ENCODE peak calls at places on chromosomes 1 and 21, in four cellular contexts. One of them, this sample, is unnamed.

GRCh38 chr1:204091787-204092312 is 18.9 kb downstream of the SOX13 start:
- DNase-seq in IMR-90: no peak
- DNase-seq in HL-60: no peak
- DNase-seq in left ventricle myocardium superior: no peak
- DNase-seq in this sample: no peak

GRCh38 chr21:45826733-45827692 is 154.6 kb upstream of the COL6A1 start:
- DNase-seq in IMR-90: no peak
- DNase-seq in HL-60: no peak
- DNase-seq in left ventricle myocardium superior: no peak
- DNase-seq in this sample: no peak

GRCh38 chr1:20074046-20074724 is 4.2 kb downstream of the PLA2G5 start:
- DNase-seq in IMR-90: no peak
- DNase-seq in HL-60: no peak
- DNase-seq in left ventricle myocardium superior: no peak
- DNase-seq in this sample: no peak

GRCh38 chr1:161081519-161081918 is 7.8 kb downstream of the NECTIN4 start:
- DNase-seq in IMR-90: no peak
- DNase-seq in HL-60: no peak
- DNase-seq in left ventricle myocardium superior: no peak
- DNase-seq in this sample: no peak

GRCh38 chr1:178536844-178537371 is 24.0 kb downstream of the TEX35 start:
- DNase-seq in IMR-90: peak
- DNase-seq in HL-60: no peak
- DNase-seq in left ventricle myocardium superior: peak
- DNase-seq in this sample: no peak

GRCh38 chr1:93692983-93693591 is 11.4 kb upstream of the BCAR3 start:
- DNase-seq in IMR-90: peak
- DNase-seq in HL-60: no peak
- DNase-seq in left ventricle myocardium superior: no peak
- DNase-seq in this sample: no peak

GRCh38 chr1:201025571-201026002 is 2.1 kb upstream of the KIF21B start:
- DNase-seq in IMR-90: peak
- DNase-seq in HL-60: peak
- DNase-seq in left ventricle myocardium superior: no peak
- DNase-seq in this sample: peak

GRCh38 chr1:25543425-25544242 is at the start of gene LDLRAP1:
- DNase-seq in IMR-90: peak
- DNase-seq in HL-60: peak
- DNase-seq in left ventricle myocardium superior: peak
- DNase-seq in this sample: peak

GRCh38 chr1:217214551-217214950 is 416.3 kb downstream of the GPATCH2 start:
- DNase-seq in IMR-90: no peak
- DNase-seq in HL-60: no peak
- DNase-seq in left ventricle myocardium superior: no peak
- DNase-seq in this sample: no peak

GRCh38 chr1:203159844-203160243 is 15.8 kb downstream of the MYBPH start:
- DNase-seq in IMR-90: no peak
- DNase-seq in HL-60: no peak
- DNase-seq in left ventricle myocardium superior: no peak
- DNase-seq in this sample: no peak

GRCh38 chr1:147622731-147623130 is 47.6 kb downstream of the ACP6 start:
- DNase-seq in IMR-90: peak
- DNase-seq in HL-60: no peak
- DNase-seq in left ventricle myocardium superior: no peak
- DNase-seq in this sample: no peak

GRCh38 chr1:31763671-31764306 is 351 bp downstream of the ADGRB2 start:
- DNase-seq in IMR-90: no peak
- DNase-seq in HL-60: no peak
- DNase-seq in left ventricle myocardium superior: no peak
- DNase-seq in this sample: no peak

GRCh38 chr1:222792744-222793143 is 22.1 kb upstream of the DISP1 start:
- DNase-seq in IMR-90: peak
- DNase-seq in HL-60: no peak
- DNase-seq in left ventricle myocardium superior: no peak
- DNase-seq in this sample: peak